ENCODE peak calls at places on chromosome 7, in five cellular contexts. X is NCI-H345, F is NCI-H1105, T is fibroblast of the conjunctiva, S is HuH-7. R is an unnamed sample.

GRCh38 chr7:23315366-23315765 is 16.2 kb downstream of the MALSU1 start:
- DNase-seq in X (no peak), T (no peak), F (no peak), S (no peak), R (no peak)

GRCh38 chr7:82012453-82012852 is 242.6 kb upstream of the HGF start:
- DNase-seq in F (no peak), X (no peak), S (no peak), T (no peak), R (no peak)

GRCh38 chr7:157827045-157827862 is 490.4 kb downstream of the DNAJB6 start:
- DNase-seq in X (no peak), S (no peak), T (no peak), F (no peak), R (no peak)

GRCh38 chr7:2075811-2076210 is 156.9 kb downstream of the MAD1L1 start:
- DNase-seq in F (no peak), X (no peak), T (no peak), S (no peak), R (no peak)

GRCh38 chr7:105011771-105012502 is 2.1 kb upstream of the KMT2E start:
- DNase-seq in S (no peak), T (no peak), F (no peak), X (no peak), R (no peak)

GRCh38 chr7:22357311-22358175 is 589 bp upstream of the RAPGEF5 start:
- DNase-seq in X (peak), S (peak), F (peak), T (no peak), R (no peak)

GRCh38 chr7:68691261-68692216 is 906.7 kb upstream of the AUTS2 start:
- DNase-seq in F (no peak), X (no peak), T (no peak), S (no peak), R (no peak)

GRCh38 chr7:107208563-107208962 is 39.8 kb downstream of the HBP1 start:
- DNase-seq in T (no peak), X (no peak), F (no peak), S (no peak), R (no peak)

GRCh38 chr7:69162931-69163330 is 435.3 kb upstream of the AUTS2 start:
- DNase-seq in X (no peak), T (no peak), F (no peak), S (no peak), R (no peak)

GRCh38 chr7:157737151-157738063 is 400.6 kb downstream of the DNAJB6 start:
- DNase-seq in X (no peak), T (no peak), S (no peak), F (no peak), R (no peak)

GRCh38 chr7:27947581-27948278 is 207.8 kb downstream of the TAX1BP1 start:
- DNase-seq in S (no peak), T (no peak), F (no peak), X (no peak), R (no peak)

GRCh38 chr7:20561466-20561865 is 54.0 kb upstream of the ABCB5 start:
- DNase-seq in F (no peak), X (no peak), T (no peak), S (peak), R (no peak)

GRCh38 chr7:12296051-12296570 is 85.0 kb downstream of the TMEM106B start:
- DNase-seq in X (no peak), F (no peak), S (no peak), T (no peak), R (no peak)

GRCh38 chr7:118327179-118327578 is 102.7 kb downstream of the ANKRD7 start:
- DNase-seq in F (no peak), T (no peak), S (no peak), X (no peak), R (no peak)

GRCh38 chr7:90833443-90833842 is 237.3 kb downstream of the CDK14 start:
- DNase-seq in X (no peak), S (no peak), F (no peak), T (no peak), R (no peak)

GRCh38 chr7:99270702-99271101 is 1.9 kb upstream of the MYH16 start:
- DNase-seq in S (no peak), T (no peak), X (no peak), F (no peak), R (no peak)

GRCh38 chr7:44921607-44922350 is 36.4 kb upstream of the PURB start:
- DNase-seq in X (peak), F (peak), T (peak), S (peak), R (peak)

GRCh38 chr7:2540133-2540532 is 15.2 kb downstream of the BRAT1 start:
- DNase-seq in F (no peak), T (no peak), X (no peak), S (no peak), R (no peak)

GRCh38 chr7:143900230-143900766 is 1.7 kb downstream of the TCAF1 start:
- DNase-seq in X (no peak), T (no peak), S (no peak), F (no peak), R (no peak)

GRCh38 chr7:95609277-95609971 is 13.1 kb upstream of the PDK4 start:
- DNase-seq in F (peak), X (peak), T (no peak), S (peak), R (no peak)

GRCh38 chr7:72099784-72100183 is 312.4 kb downstream of the CALN1 start:
- DNase-seq in F (no peak), S (no peak), X (no peak), T (peak), R (no peak)

GRCh38 chr7:50632561-50633413 is 67.6 kb upstream of the DDC start:
- DNase-seq in F (peak), T (peak), X (peak), S (peak), R (peak)

GRCh38 chr7:39353615-39354376 is 212.4 kb upstream of the YAE1 start:
- DNase-seq in F (peak), T (no peak), S (no peak), X (no peak), R (no peak)

GRCh38 chr7:121204537-121204936 is 124.3 kb upstream of the WNT16 start:
- DNase-seq in F (peak), X (no peak), S (no peak), T (peak), R (no peak)

GRCh38 chr7:139321071-139321745 is 19.9 kb upstream of the FMC1 start:
- DNase-seq in T (no peak), X (no peak), F (no peak), S (peak), R (no peak)

GRCh38 chr7:70006411-70006920 is 408.2 kb downstream of the AUTS2 start:
- DNase-seq in F (no peak), X (no peak), T (no peak), S (no peak), R (no peak)

R was measured in NCI-H1436.